ENCODE peak calls at places on chromosome 11, in seven cellular contexts. One of them, this sample, is unnamed.

GRCh38 chr11:36164522-36165250 is 124.5 kb downstream of the COMMD9 start:
- DNase-seq in MM.1S: no peak
- DNase-seq in CD8-positive, alpha-beta T cell: no peak
- DNase-seq in spleen: no peak
- DNase-seq in body of pancreas: no peak
- DNase-seq in left ventricle myocardium inferior: no peak
- DNase-seq in fibroblast of lung: no peak
- DNase-seq in this sample: no peak

GRCh38 chr11:64086263-64086938 is 50.7 kb downstream of the FLRT1 start:
- DNase-seq in MM.1S: no peak
- DNase-seq in CD8-positive, alpha-beta T cell: no peak
- DNase-seq in spleen: no peak
- DNase-seq in body of pancreas: peak; percentile 58
- DNase-seq in left ventricle myocardium inferior: peak; percentile 64
- DNase-seq in fibroblast of lung: peak; percentile 9
- DNase-seq in this sample: peak; percentile 2

GRCh38 chr11:35146074-35146521 is 7.1 kb downstream of the CD44 start:
- DNase-seq in MM.1S: peak; percentile 62
- DNase-seq in CD8-positive, alpha-beta T cell: peak; percentile 64
- DNase-seq in spleen: no peak
- DNase-seq in body of pancreas: no peak
- DNase-seq in left ventricle myocardium inferior: no peak
- DNase-seq in fibroblast of lung: no peak
- DNase-seq in this sample: no peak

GRCh38 chr11:128291835-128292234 is 295.5 kb downstream of the ETS1 start:
- DNase-seq in MM.1S: no peak
- DNase-seq in CD8-positive, alpha-beta T cell: peak; percentile 80
- DNase-seq in spleen: peak; percentile 84
- DNase-seq in body of pancreas: no peak
- DNase-seq in left ventricle myocardium inferior: no peak
- DNase-seq in fibroblast of lung: no peak
- DNase-seq in this sample: no peak

GRCh38 chr11:130217632-130218031 is 58.0 kb downstream of the ST14 start:
- DNase-seq in MM.1S: no peak
- DNase-seq in CD8-positive, alpha-beta T cell: peak; percentile 42
- DNase-seq in spleen: peak; percentile 57
- DNase-seq in body of pancreas: no peak
- DNase-seq in left ventricle myocardium inferior: no peak
- DNase-seq in fibroblast of lung: no peak
- DNase-seq in this sample: no peak

GRCh38 chr11:99015634-99016454 is 4.9 kb upstream of the CNTN5 start:
- DNase-seq in MM.1S: peak; percentile 67
- DNase-seq in CD8-positive, alpha-beta T cell: no peak
- DNase-seq in spleen: no peak
- DNase-seq in body of pancreas: peak; percentile 12
- DNase-seq in left ventricle myocardium inferior: no peak
- DNase-seq in fibroblast of lung: peak; percentile 27
- DNase-seq in this sample: no peak

GRCh38 chr11:114079406-114080072 is 20.0 kb downstream of the ZBTB16 start:
- DNase-seq in MM.1S: no peak
- DNase-seq in CD8-positive, alpha-beta T cell: no peak
- DNase-seq in spleen: no peak
- DNase-seq in body of pancreas: no peak
- DNase-seq in left ventricle myocardium inferior: no peak
- DNase-seq in fibroblast of lung: no peak
- DNase-seq in this sample: no peak

GRCh38 chr11:78429209-78429608 is 11.6 kb upstream of the GAB2 start:
- DNase-seq in MM.1S: no peak
- DNase-seq in CD8-positive, alpha-beta T cell: no peak
- DNase-seq in spleen: no peak
- DNase-seq in body of pancreas: no peak
- DNase-seq in left ventricle myocardium inferior: no peak
- DNase-seq in fibroblast of lung: no peak
- DNase-seq in this sample: no peak

GRCh38 chr11:77026743-77027142 is 7.5 kb upstream of the B3GNT6 start:
- DNase-seq in MM.1S: no peak
- DNase-seq in CD8-positive, alpha-beta T cell: no peak
- DNase-seq in spleen: no peak
- DNase-seq in body of pancreas: no peak
- DNase-seq in left ventricle myocardium inferior: no peak
- DNase-seq in fibroblast of lung: no peak
- DNase-seq in this sample: no peak

GRCh38 chr11:118915941-118916841 is 9.5 kb downstream of the BCL9L start:
- DNase-seq in MM.1S: no peak
- DNase-seq in CD8-positive, alpha-beta T cell: no peak
- DNase-seq in spleen: no peak
- DNase-seq in body of pancreas: no peak
- DNase-seq in left ventricle myocardium inferior: no peak
- DNase-seq in fibroblast of lung: no peak
- DNase-seq in this sample: no peak

GRCh38 chr11:71565263-71565662 is at the start of gene KRTAP5-10:
- DNase-seq in MM.1S: no peak
- DNase-seq in CD8-positive, alpha-beta T cell: no peak
- DNase-seq in spleen: no peak
- DNase-seq in body of pancreas: no peak
- DNase-seq in left ventricle myocardium inferior: no peak
- DNase-seq in fibroblast of lung: no peak
- DNase-seq in this sample: no peak

GRCh38 chr11:9004310-9004945 is 627 bp upstream of the NRIP3 start:
- DNase-seq in MM.1S: no peak
- DNase-seq in CD8-positive, alpha-beta T cell: peak; percentile 51
- DNase-seq in spleen: peak; percentile 83
- DNase-seq in body of pancreas: peak; percentile 13
- DNase-seq in left ventricle myocardium inferior: no peak
- DNase-seq in fibroblast of lung: no peak
- DNase-seq in this sample: no peak

GRCh38 chr11:17743808-17744119 is 9.2 kb downstream of the KCNC1 start:
- DNase-seq in MM.1S: no peak
- DNase-seq in CD8-positive, alpha-beta T cell: no peak
- DNase-seq in spleen: peak; percentile 40
- DNase-seq in body of pancreas: no peak
- DNase-seq in left ventricle myocardium inferior: no peak
- DNase-seq in fibroblast of lung: peak; percentile 81
- DNase-seq in this sample: no peak

GRCh38 chr11:20022363-20023081 is 137.8 kb downstream of the DBX1 start:
- DNase-seq in MM.1S: no peak
- DNase-seq in CD8-positive, alpha-beta T cell: no peak
- DNase-seq in spleen: no peak
- DNase-seq in body of pancreas: peak; percentile 41
- DNase-seq in left ventricle myocardium inferior: no peak
- DNase-seq in fibroblast of lung: peak; percentile 77
- DNase-seq in this sample: no peak

GRCh38 chr11:57638811-57639320 is 10.8 kb downstream of the YPEL4 start:
- DNase-seq in MM.1S: no peak
- DNase-seq in CD8-positive, alpha-beta T cell: no peak
- DNase-seq in spleen: no peak
- DNase-seq in body of pancreas: no peak
- DNase-seq in left ventricle myocardium inferior: no peak
- DNase-seq in fibroblast of lung: no peak
- DNase-seq in this sample: no peak

GRCh38 chr11:90448280-90448679 is 225.4 kb upstream of the CHORDC1 start:
- DNase-seq in MM.1S: no peak
- DNase-seq in CD8-positive, alpha-beta T cell: no peak
- DNase-seq in spleen: no peak
- DNase-seq in body of pancreas: no peak
- DNase-seq in left ventricle myocardium inferior: no peak
- DNase-seq in fibroblast of lung: no peak
- DNase-seq in this sample: no peak
- H3K4me3 ChIP-seq in MM.1S: no peak overlapping the region
- H3K4me3 ChIP-seq in CD8-positive, alpha-beta T cell: no peak overlapping the region
- H3K4me3 ChIP-seq in spleen: no peak overlapping the region
- H3K4me3 ChIP-seq in body of pancreas: no peak overlapping the region
- H3K4me3 ChIP-seq in left ventricle myocardium inferior: no peak overlapping the region
- H3K4me3 ChIP-seq in fibroblast of lung: no peak overlapping the region
- H3K4me3 ChIP-seq in this sample: no peak overlapping the region

DNA sequence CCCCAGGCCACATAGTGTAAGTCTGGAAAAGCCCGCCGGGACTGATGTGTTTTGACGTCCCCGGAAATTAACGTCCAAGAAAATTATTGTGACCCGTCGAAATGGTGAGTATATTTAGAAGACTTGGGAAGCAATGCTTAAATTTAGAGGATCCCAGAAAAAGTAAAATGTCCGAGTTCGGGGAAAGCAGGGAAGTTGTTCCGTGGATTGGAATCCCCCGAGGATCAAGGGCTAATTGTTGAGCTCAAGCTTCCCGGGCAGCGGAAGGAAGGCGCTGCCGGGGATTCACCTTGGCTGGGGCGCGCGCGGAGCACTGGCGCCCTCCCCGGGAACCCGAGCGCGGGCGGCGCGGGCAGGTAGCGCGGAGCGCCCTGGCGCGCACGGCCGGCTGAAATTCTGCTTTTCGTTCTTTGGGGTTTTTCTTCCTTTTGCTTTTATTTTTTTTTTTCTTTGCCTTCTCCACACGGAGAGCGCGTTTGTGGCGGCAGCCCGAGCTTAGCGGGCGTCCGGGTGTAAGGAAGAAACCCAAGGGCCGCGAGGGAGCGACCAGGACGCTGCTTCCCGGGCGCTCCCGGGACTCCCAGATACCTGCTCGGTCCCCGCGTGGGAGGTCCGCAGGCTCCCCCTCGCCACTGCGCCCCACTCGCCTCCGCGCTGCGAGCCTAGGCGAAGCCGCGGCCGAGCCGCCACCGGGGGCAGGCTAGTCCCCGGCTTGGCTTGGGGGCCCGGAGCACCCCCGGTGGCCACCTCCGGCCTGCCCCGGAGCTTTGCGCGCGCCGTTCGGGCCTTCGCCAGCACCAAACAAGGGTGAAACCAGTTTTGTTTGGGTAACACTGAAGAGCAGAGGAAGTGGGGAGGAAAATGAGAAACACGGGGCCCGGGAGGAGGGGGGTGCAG is 4.7 kb upstream of the IGF2 start:
- DNase-seq in MM.1S: no peak
- DNase-seq in CD8-positive, alpha-beta T cell: no peak
- DNase-seq in spleen: no peak
- DNase-seq in body of pancreas: no peak
- DNase-seq in left ventricle myocardium inferior: no peak
- DNase-seq in fibroblast of lung: no peak
- DNase-seq in this sample: no peak
- TF ChIP-seq CTCF in MM.1S: no peak
- TF ChIP-seq CTCF in CD8-positive, alpha-beta T cell: no peak
- TF ChIP-seq CTCF in spleen: no peak
- TF ChIP-seq CTCF in body of pancreas: peak; percentile 31
- TF ChIP-seq CTCF in left ventricle myocardium inferior: peak; percentile 29
- TF ChIP-seq CTCF in fibroblast of lung: no peak
- TF ChIP-seq CTCF in this sample: no peak

DNA sequence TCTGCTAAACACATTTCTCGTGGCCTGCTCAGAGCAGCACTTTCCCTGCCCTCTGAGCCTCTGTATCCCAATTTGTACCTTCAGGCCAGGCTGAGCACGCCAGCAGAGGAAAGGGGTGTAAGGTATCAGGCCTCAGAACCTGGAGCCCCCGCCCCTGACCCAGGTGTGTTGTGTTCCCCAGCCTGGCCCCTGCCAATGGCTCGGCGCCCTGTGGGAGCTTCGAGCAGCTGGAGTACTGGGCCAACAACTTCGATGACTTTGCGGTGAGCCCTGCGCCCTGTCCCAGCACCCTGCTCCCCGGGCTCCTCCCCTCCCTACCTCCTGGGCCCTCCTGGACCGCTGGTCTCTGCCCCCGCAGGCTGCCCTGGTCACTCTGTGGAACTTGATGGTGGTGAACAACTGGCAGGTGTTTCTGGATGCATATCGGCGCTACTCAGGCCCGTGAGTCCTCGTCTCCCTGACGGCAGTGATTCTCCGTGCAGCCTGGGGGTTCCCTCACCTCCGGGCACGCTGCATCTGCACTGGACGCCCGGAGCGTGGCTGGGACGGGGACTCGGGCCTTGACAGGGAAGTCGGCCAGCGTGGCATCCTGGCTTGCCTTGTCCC is 36.9 kb downstream of the TPCN2 start:
- DNase-seq in MM.1S: no peak
- DNase-seq in CD8-positive, alpha-beta T cell: no peak
- DNase-seq in spleen: no peak
- DNase-seq in body of pancreas: no peak
- DNase-seq in left ventricle myocardium inferior: no peak
- DNase-seq in fibroblast of lung: no peak
- DNase-seq in this sample: no peak
- H3K36me3 ChIP-seq in MM.1S: no peaks in the 10 kb centered on the region
- H3K36me3 ChIP-seq in CD8-positive, alpha-beta T cell: no peaks in the 10 kb centered on the region
- H3K36me3 ChIP-seq in spleen: no peaks in the 10 kb centered on the region
- H3K36me3 ChIP-seq in body of pancreas: peaks cover 2% of the 10 kb centered on the region
- H3K36me3 ChIP-seq in left ventricle myocardium inferior: peaks cover 49% of the 10 kb centered on the region
- H3K36me3 ChIP-seq in fibroblast of lung: peaks cover 14% of the 10 kb centered on the region
- H3K36me3 ChIP-seq in this sample: peaks cover 21% of the 10 kb centered on the region

GRCh38 chr11:14973621-14974020 is 1.5 kb upstream of the CALCA start:
- DNase-seq in MM.1S: no peak
- DNase-seq in CD8-positive, alpha-beta T cell: no peak
- DNase-seq in spleen: peak; percentile 77
- DNase-seq in body of pancreas: no peak
- DNase-seq in left ventricle myocardium inferior: no peak
- DNase-seq in fibroblast of lung: peak; percentile 15
- DNase-seq in this sample: no peak

GRCh38 chr11:14972581-14973490 is 685 bp upstream of the CALCA start:
- DNase-seq in MM.1S: no peak
- DNase-seq in CD8-positive, alpha-beta T cell: no peak
- DNase-seq in spleen: no peak
- DNase-seq in body of pancreas: no peak
- DNase-seq in left ventricle myocardium inferior: no peak
- DNase-seq in fibroblast of lung: no peak
- DNase-seq in this sample: no peak

GRCh38 chr11:14974021-14974698 is 2.0 kb upstream of the CALCA start:
- DNase-seq in MM.1S: no peak
- DNase-seq in CD8-positive, alpha-beta T cell: no peak
- DNase-seq in spleen: no peak
- DNase-seq in body of pancreas: no peak
- DNase-seq in left ventricle myocardium inferior: no peak
- DNase-seq in fibroblast of lung: peak; percentile 4
- DNase-seq in this sample: no peak

GRCh38 chr11:14977481-14977880 is 5.3 kb upstream of the CALCA start:
- DNase-seq in MM.1S: no peak
- DNase-seq in CD8-positive, alpha-beta T cell: no peak
- DNase-seq in spleen: no peak
- DNase-seq in body of pancreas: no peak
- DNase-seq in left ventricle myocardium inferior: no peak
- DNase-seq in fibroblast of lung: no peak
- DNase-seq in this sample: no peak

DNA sequence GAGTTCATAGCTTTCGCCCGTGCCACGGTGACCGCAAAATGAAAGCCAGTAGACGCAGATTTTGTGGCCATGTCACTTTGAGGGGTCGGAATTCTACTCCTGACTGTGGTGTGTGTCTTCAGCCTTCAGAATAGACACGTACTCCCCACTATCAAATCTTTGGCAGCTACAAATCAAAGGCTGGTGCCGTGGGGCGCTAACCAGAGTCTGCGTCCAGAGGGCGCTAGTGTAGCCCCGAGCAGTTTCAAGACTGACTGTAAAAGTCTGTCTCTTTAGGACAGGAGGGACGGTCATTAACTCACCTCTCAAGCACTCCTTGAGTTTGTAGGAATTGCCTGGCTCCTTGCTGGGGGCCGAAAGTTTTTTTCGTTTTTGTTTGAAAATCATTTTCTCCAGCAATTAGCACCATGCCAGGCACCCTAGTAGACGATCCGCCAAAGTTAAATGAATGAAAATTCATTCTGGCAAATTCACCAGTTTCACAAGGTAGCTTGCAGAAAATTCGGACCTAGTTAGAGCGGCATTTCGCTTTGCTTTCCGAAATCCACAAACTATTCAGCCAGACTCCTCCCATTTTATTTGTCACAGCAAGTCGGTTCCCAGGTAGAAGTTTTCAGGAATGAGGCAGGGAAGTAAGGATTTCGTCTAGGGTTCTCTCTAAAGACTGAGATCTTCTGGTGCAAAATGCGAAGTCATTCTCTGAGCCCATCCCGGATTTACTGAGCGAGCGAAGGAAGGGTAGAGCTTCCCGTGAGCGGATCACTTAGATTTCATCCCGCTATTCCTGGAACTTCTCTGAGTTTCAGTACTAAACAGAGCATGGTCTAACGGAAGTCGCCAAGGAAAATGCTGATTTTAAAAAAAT is 2.8 kb upstream of the CALCA start:
- DNase-seq in MM.1S: peak; percentile 58
- DNase-seq in CD8-positive, alpha-beta T cell: peak; percentile 67
- DNase-seq in spleen: peak; percentile 76
- DNase-seq in body of pancreas: peak; percentile 54
- DNase-seq in left ventricle myocardium inferior: peak; percentile 22
- DNase-seq in fibroblast of lung: peak; percentile 16
- DNase-seq in this sample: no peak
- H3K4me3 ChIP-seq in MM.1S: peak overlapping the region; percentile 33
- H3K4me3 ChIP-seq in CD8-positive, alpha-beta T cell: peak overlapping the region; percentile 59
- H3K4me3 ChIP-seq in spleen: peak overlapping the region; percentile 24
- H3K4me3 ChIP-seq in body of pancreas: no peak overlapping the region
- H3K4me3 ChIP-seq in left ventricle myocardium inferior: peak overlapping the region; percentile 58
- H3K4me3 ChIP-seq in fibroblast of lung: no peak overlapping the region
- H3K4me3 ChIP-seq in this sample: no peak overlapping the region

This sample was measured in BJ.